ENCODE peak calls at places on chromosomes 5 and 9, in six cellular contexts. X, T, M, W, D and S are unnamed samples.

GRCh38 chr9:109399258-109399767 is 78.5 kb upstream of the EPB41L4B start:
- DNase-seq in D (no peak), X (no peak), T (no peak), W (no peak), M (no peak), S (no peak)

GRCh38 chr5:76582252-76583162 is 40.7 kb downstream of the F2RL2 start:
- DNase-seq in T (peak), M (no peak), D (no peak), W (no peak), X (no peak), S (no peak)

GRCh38 chr9:84504360-84504759 is 163.8 kb upstream of the SLC28A3 start:
- DNase-seq in X (no peak), W (no peak), M (no peak), D (no peak), T (no peak), S (no peak)

GRCh38 chr9:116806075-116806474 is 119.0 kb downstream of the TRIM32 start:
- DNase-seq in T (peak), X (no peak), D (no peak), W (peak), M (no peak), S (no peak)

GRCh38 chr5:93874080-93874479 is 132.7 kb upstream of the POU5F2 start:
- DNase-seq in M (no peak), W (no peak), D (no peak), X (no peak), T (peak), S (no peak)

GRCh38 chr5:102860035-102860434 is 104.9 kb downstream of the PAM start:
- DNase-seq in M (no peak), T (no peak), W (no peak), D (no peak), X (no peak), S (no peak)

GRCh38 chr5:145347026-145347616 is 488.0 kb downstream of the PRELID2 start:
- DNase-seq in X (no peak), W (peak), T (peak), D (peak), M (no peak), S (no peak)

GRCh38 chr9:130555968-130556367 is 23.4 kb upstream of the FUBP3 start:
- DNase-seq in X (no peak), T (no peak), D (no peak), M (no peak), W (no peak), S (no peak)

GRCh38 chr5:98397081-98397480 is 376.4 kb upstream of the RGMB start:
- DNase-seq in T (peak), M (no peak), W (no peak), X (no peak), D (no peak), S (no peak)

GRCh38 chr5:176803027-176803942 is 7.1 kb upstream of the UNC5A start:
- DNase-seq in M (no peak), T (no peak), W (no peak), X (no peak), D (no peak), S (no peak)

GRCh38 chr5:173327948-173328895 is at the start of gene STC2:
- DNase-seq in W (peak), M (peak), T (peak), D (peak), X (peak), S (no peak)
- H3K27ac ChIP-seq in W (peak), M (peak), T (peak), D (peak), X (peak), S (no peak)

GRCh38 chr9:1049641-1050040 is 516 bp upstream of the DMRT2 start:
- DNase-seq in M (peak), T (no peak), D (no peak), W (no peak), X (no peak), S (no peak)

GRCh38 chr9:1047605-1048235 is 2.4 kb upstream of the DMRT2 start:
- DNase-seq in M (peak), X (no peak), D (no peak), T (peak), W (no peak), S (no peak)

GRCh38 chr9:1044643-1045042 is 5.5 kb upstream of the DMRT2 start:
- DNase-seq in M (peak), T (no peak), D (no peak), W (no peak), X (no peak), S (no peak)

GRCh38 chr9:1048853-1049252 is 1.3 kb upstream of the DMRT2 start:
- DNase-seq in D (no peak), X (no peak), T (no peak), W (no peak), M (no peak), S (no peak)

DNA sequence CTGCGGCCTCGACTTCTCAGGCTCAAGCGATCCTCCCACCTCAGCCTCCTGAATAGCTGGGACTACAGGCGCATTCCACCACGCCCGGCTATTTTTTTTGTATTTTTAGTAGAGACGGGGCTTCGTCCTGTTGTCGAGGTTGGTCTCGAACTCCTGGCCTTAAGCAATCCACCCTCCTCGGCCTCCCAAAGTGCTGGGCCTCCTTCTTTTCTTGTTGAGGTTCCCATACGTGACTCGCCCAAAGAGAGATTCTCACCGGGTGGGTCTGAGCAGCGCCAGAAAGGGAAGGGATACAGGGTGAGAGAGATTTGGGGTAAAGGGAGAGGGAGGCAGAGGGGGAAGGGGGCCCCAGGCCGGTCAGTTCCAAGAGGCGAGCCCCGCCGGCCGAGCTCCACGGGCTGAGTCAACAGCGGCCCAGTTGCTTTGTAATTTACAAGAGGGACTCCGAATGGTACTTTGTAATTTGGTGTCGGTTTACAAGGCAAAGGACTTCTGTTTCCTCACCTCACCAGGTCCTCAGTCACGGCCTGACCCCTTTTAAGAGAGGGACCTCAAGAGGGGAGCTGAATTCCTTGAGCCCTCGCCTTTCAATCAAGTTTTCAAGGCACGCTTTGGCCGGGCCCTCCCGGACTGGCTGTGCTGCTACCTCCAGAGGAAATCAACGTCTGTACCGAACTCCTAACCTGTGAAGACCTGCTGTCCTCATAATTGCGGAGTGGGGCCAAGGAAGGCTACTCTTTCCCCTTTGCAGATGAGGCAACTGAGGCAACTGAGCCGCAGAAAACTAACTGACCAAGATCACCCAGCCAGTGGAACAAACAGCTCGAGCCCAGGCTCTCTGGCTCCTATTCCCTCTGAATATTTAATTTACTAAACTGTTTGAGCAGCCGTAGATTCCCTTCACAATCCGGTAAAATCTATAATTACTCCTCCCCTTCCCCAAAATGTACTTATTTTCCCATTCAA is 3.2 kb upstream of the DMRT2 start:
- DNase-seq in X (no peak), D (no peak), T (no peak), M (no peak), W (peak), S (no peak)
- H3K4me3 ChIP-seq in X (no peak), D (no peak), T (no peak), M (peak), W (no peak), S (no peak)

GRCh38 chr9:134776080-134776796 is 104.4 kb upstream of the FCN2 start:
- DNase-seq in W (no peak), T (peak), M (no peak), X (no peak), D (no peak), S (no peak)

GRCh38 chr9:134777153-134777552 is 103.5 kb upstream of the FCN2 start:
- DNase-seq in T (no peak), M (no peak), D (no peak), X (no peak), W (no peak), S (no peak)

GRCh38 chr9:134778841-134779411 is 101.7 kb upstream of the FCN2 start:
- DNase-seq in X (no peak), T (peak), M (no peak), D (peak), W (peak), S (no peak)

GRCh38 chr9:134779640-134780039 is 101.0 kb upstream of the FCN2 start:
- DNase-seq in X (no peak), T (no peak), D (no peak), W (no peak), M (no peak), S (no peak)

DNA sequence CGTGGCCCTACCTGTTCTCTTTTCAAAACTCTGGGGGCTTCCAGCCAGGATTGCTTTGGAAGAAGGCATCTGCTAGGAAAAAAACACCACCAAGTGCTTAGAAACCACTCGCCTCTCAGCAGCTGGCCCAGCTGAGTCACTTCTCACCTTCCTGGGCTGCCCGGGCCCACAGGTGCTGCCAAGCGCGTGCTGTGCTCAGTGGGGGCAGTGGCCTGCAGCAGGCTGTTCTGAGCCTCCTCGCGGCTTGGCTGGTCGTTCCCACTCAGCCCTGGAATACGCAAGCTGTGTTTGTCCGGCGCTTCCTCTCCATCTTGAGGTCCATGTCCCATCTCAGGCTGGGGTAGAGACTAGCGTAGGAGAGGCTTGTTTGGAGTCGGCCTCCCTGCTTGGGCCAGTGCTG is 102.5 kb upstream of the FCN2 start:
- DNase-seq in M (no peak), W (no peak), T (peak), X (no peak), D (no peak), S (no peak)
- H3K27ac ChIP-seq in M (no peak), W (no peak), T (no peak), X (no peak), D (no peak), S (no peak)

GRCh38 chr5:163508753-163509152 is 3.3 kb downstream of the MAT2B start:
- DNase-seq in W (no peak), X (no peak), D (no peak), T (no peak), M (no peak), S (no peak)
- H3K4me3 ChIP-seq in W (no peak), X (peak), D (peak), T (peak), M (peak), S (peak)